ENCODE peak calls at places on chromosome 18, in nine cellular contexts. Q is CD8-positive, alpha-beta memory T cell; K is mesenchymal stem cell; L is left ventricle myocardium inferior; M is psoas muscle; E is uterus; B is brain microvascular endothelial cell; U is prostate gland; Y is tibial nerve. Z is an unnamed sample.

GRCh38 chr18:73841661-73842060 is 306.0 kb downstream of the FBXO15 start:
- DNase-seq in Q (no peak), K (no peak), L (no peak), M (no peak), E (no peak), B (no peak), U (no peak), Y (no peak), Z (no peak)

GRCh38 chr18:38010971-38011370 is 445.4 kb upstream of the CELF4 start:
- DNase-seq in Q (no peak), K (no peak), L (no peak), M (no peak), E (no peak), B (no peak), U (no peak), Y (no peak), Z (no peak)

GRCh38 chr18:72808688-72809087 is 59.1 kb downstream of the NETO1 start:
- DNase-seq in Q (no peak), K (no peak), L (peak; percentile 47), M (no peak), E (no peak), B (no peak), U (no peak), Y (no peak), Z (no peak)

GRCh38 chr18:28147674-28148171 is 29.2 kb downstream of the CDH2 start:
- DNase-seq in Q (no peak), K (peak; percentile 95), L (no peak), M (no peak), E (no peak), B (peak; percentile 62), U (no peak), Y (no peak), Z (no peak)

GRCh38 chr18:49613741-49614151 is 51.9 kb downstream of the LIPG start:
- DNase-seq in Q (no peak), K (no peak), L (no peak), M (no peak), E (no peak), B (no peak), U (peak; percentile 54), Y (no peak), Z (no peak)

GRCh38 chr18:37499008-37499407 is 66.6 kb downstream of the CELF4 start:
- DNase-seq in Q (no peak), K (no peak), L (no peak), M (no peak), E (no peak), B (no peak), U (no peak), Y (no peak), Z (no peak)

GRCh38 chr18:6940451-6940970 is 177.1 kb downstream of the LAMA1 start:
- DNase-seq in Q (no peak), K (no peak), L (no peak), M (no peak), E (no peak), B (no peak), U (no peak), Y (no peak), Z (no peak)

GRCh38 chr18:31617029-31617717 is 25.5 kb downstream of the TTR start:
- DNase-seq in Q (no peak), K (no peak), L (no peak), M (no peak), E (no peak), B (no peak), U (no peak), Y (no peak), Z (no peak)

GRCh38 chr18:51068111-51068510 is 38.1 kb downstream of the SMAD4 start:
- DNase-seq in Q (no peak), K (no peak), L (no peak), M (no peak), E (no peak), B (peak; percentile 47), U (no peak), Y (no peak), Z (no peak)

GRCh38 chr18:10401930-10402329 is 52.5 kb upstream of the APCDD1 start:
- DNase-seq in Q (no peak), K (no peak), L (no peak), M (no peak), E (no peak), B (no peak), U (no peak), Y (no peak), Z (no peak)
- H3K27ac ChIP-seq in Q (no peak overlapping the region), K (no peak overlapping the region), L (no peak overlapping the region), M (no peak overlapping the region), E (no peak overlapping the region), B (no peak overlapping the region), U (no peak overlapping the region), Y (no peak overlapping the region), Z (no peak overlapping the region)

GRCh38 chr18:56902653-56903052 is 244.2 kb upstream of the BOD1L2 start:
- DNase-seq in Q (no peak), K (no peak), L (no peak), M (no peak), E (no peak), B (no peak), U (no peak), Y (no peak), Z (no peak)

GRCh38 chr18:56903686-56904085 is 243.2 kb upstream of the BOD1L2 start:
- DNase-seq in Q (no peak), K (no peak), L (no peak), M (no peak), E (no peak), B (no peak), U (no peak), Y (no peak), Z (no peak)

GRCh38 chr18:56901919-56902318 is 245.0 kb upstream of the BOD1L2 start:
- DNase-seq in Q (no peak), K (no peak), L (no peak), M (no peak), E (no peak), B (no peak), U (no peak), Y (no peak), Z (no peak)

GRCh38 chr18:56899660-56900059 is 247.2 kb upstream of the BOD1L2 start:
- DNase-seq in Q (no peak), K (no peak), L (no peak), M (no peak), E (no peak), B (no peak), U (no peak), Y (no peak), Z (no peak)

DNA sequence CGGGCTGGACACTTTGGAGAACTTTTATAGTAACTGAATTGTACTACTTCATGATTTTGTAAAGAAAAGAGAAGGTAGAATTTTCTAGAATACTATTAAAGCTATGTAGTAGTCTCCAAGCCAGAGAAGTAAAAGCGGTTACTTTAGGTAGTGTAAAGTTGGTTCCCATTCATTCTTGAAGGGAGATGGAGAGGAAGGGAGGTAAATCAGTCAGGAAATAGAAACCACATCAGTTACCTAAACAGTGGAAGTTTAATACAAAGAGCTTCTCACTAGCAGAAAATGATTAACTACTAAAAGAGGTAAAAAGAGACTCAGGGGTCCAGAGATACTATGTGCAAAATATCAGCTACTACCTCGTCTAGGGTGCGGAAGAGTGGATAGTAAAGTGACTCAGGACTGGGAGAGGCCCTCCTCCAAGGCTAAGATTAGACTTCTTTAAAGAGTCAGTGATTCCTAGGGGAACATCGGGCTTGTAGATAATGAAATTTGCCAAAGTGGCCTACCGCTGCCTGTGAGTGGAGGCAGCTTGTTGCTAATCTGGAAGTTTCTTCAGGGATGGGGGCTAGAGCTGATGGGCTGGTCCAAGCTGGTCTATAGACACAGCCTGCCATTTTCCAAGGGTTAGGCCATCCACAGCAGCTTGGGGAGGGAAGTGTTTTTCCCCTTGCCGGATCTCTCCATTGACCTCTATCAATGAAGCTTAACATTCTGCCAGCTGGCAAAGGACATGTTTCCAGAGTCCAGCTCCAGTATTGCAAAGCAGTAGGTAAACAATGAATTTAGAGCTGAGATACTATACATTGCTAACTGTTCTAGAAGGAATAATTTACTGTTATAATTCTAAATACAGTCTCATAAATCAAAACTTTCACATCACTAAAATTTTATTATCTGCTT is 246.4 kb upstream of the BOD1L2 start:
- DNase-seq in Q (no peak), K (no peak), L (no peak), M (no peak), E (no peak), B (no peak), U (no peak), Y (no peak), Z (no peak)
- H3K27ac ChIP-seq in Q (no peak overlapping the region), K (peak overlapping the region; percentile 68), L (peak overlapping the region; percentile 22), M (no peak overlapping the region), E (no peak overlapping the region), B (no peak overlapping the region), U (no peak overlapping the region), Y (no peak overlapping the region), Z (no peak overlapping the region)

DNA sequence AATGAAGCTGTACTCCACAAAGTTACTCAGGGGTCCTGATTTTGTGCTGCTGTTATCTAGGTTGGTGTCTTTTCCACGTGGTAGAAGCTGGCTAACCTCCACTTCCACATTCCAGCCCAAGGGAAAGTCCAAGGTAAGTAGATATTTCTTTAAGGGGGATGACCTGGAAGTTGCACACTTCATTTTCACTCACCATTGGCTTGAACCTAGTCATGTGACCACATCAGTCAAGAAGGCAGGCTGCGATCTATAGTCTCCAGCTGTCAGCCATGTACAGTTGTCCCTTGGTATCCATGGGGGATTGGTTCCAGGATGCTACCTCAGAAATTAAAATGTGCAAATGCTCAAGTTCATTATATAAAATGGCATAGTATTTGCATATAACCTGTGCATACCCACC is 31.9 kb upstream of the TGIF1 start:
- DNase-seq in Q (no peak), K (no peak), L (no peak), M (no peak), E (no peak), B (no peak), U (no peak), Y (no peak), Z (no peak)
- H3K27ac ChIP-seq in Q (no peak overlapping the region), K (no peak overlapping the region), L (no peak overlapping the region), M (no peak overlapping the region), E (no peak overlapping the region), B (no peak overlapping the region), U (no peak overlapping the region), Y (no peak overlapping the region), Z (no peak overlapping the region)

GRCh38 chr18:36448384-36449290 is 151.1 kb downstream of the FHOD3 start:
- DNase-seq in Q (no peak), K (no peak), L (no peak), M (no peak), E (no peak), B (no peak), U (no peak), Y (no peak), Z (no peak)

GRCh38 chr18:36446059-36446458 is 148.5 kb downstream of the FHOD3 start:
- DNase-seq in Q (no peak), K (no peak), L (no peak), M (no peak), E (no peak), B (no peak), U (no peak), Y (no peak), Z (no peak)

GRCh38 chr18:36450264-36450663 is 152.8 kb downstream of the FHOD3 start:
- DNase-seq in Q (no peak), K (no peak), L (no peak), M (no peak), E (no peak), B (no peak), U (no peak), Y (no peak), Z (no peak)

GRCh38 chr18:36451454-36452251 is 154.1 kb downstream of the FHOD3 start:
- DNase-seq in Q (no peak), K (no peak), L (no peak), M (no peak), E (no peak), B (no peak), U (no peak), Y (no peak), Z (no peak)

DNA sequence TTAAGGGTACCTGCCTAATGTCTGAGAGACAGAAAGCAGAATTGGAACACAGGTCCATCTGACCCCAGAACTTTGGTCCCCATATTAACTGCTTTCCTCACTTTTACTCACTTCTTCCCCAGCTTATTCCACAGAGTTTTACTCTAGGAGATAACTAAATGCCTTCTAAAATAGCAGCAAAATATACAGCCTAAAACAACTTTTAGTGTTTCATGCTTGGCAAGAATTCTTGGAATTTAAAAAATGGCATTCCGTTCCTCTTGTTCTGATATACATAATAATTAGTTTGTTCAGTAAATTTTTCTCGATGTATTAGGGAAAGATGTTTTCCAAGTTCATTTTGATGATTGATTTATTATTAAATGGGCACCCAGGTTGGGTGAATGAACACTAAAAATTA is 151.9 kb downstream of the FHOD3 start:
- DNase-seq in Q (no peak), K (no peak), L (no peak), M (no peak), E (no peak), B (no peak), U (no peak), Y (no peak), Z (no peak)
- H3K27ac ChIP-seq in Q (no peak overlapping the region), K (peak overlapping the region; percentile 96), L (peak overlapping the region; percentile 19), M (no peak overlapping the region), E (no peak overlapping the region), B (no peak overlapping the region), U (no peak overlapping the region), Y (no peak overlapping the region), Z (no peak overlapping the region)

Z was measured in caudate nucleus.